ENCODE peak calls at places on chromosomes 13 and 19, in seven cellular contexts. R is NCI-H510A treated with DMSO at 0.1 percent for 48 hours; Q is dermis blood vessel endothelial cell; E is mesothelial cell of epicardium; G is naive thymus-derived CD8-positive, alpha-beta T cell; I is SJSA1; D is amniotic epithelial cell. Y is an unnamed sample.

GRCh38 chr19:42175952-42176648 is 41.4 kb downstream of the DEDD2 start:
- DNase-seq in G (no peak), R (peak), D (peak), Q (peak), I (peak), E (no peak), Y (peak)

GRCh38 chr13:20080377-20081164 is 80.3 kb downstream of the GJA3 start:
- DNase-seq in G (no peak), E (no peak), I (no peak), Q (no peak), D (no peak), R (no peak), Y (no peak)

GRCh38 chr13:73952683-73953082 is 181.5 kb downstream of the KLF12 start:
- DNase-seq in E (no peak), R (no peak), G (no peak), I (no peak), D (peak), Q (no peak), Y (no peak)

GRCh38 chr19:38649305-38650179 is 2.1 kb downstream of the ACTN4 start:
- DNase-seq in E (no peak), G (no peak), I (no peak), Q (peak), R (no peak), D (no peak), Y (peak)

GRCh38 chr19:6239871-6240676 is 39.7 kb downstream of the MLLT1 start:
- DNase-seq in D (no peak), R (no peak), E (peak), G (no peak), I (no peak), Q (no peak), Y (no peak)

GRCh38 chr13:75850915-75851314 is 214.8 kb downstream of the LMO7 start:
- DNase-seq in I (no peak), Q (no peak), D (no peak), E (no peak), G (no peak), R (no peak), Y (no peak)

GRCh38 chr13:101612736-101613135 is 160.3 kb downstream of the ITGBL1 start:
- DNase-seq in G (no peak), I (no peak), Q (no peak), E (no peak), D (no peak), R (no peak), Y (no peak)

GRCh38 chr13:98105929-98106336 is 37.0 kb upstream of the FARP1 start:
- DNase-seq in D (peak), R (no peak), E (no peak), G (no peak), I (peak), Q (no peak), Y (peak)

GRCh38 chr19:13096968-13097330 is 5.7 kb downstream of the LYL1 start:
- DNase-seq in R (no peak), E (no peak), D (no peak), I (no peak), Q (no peak), G (no peak), Y (no peak)

GRCh38 chr13:113559901-113560644 is 24.5 kb upstream of the TFDP1 start:
- DNase-seq in E (no peak), G (no peak), I (no peak), Q (no peak), R (no peak), D (no peak), Y (no peak)

GRCh38 chr19:8451885-8452284 is 7.1 kb downstream of the HNRNPM start:
- DNase-seq in E (no peak), D (peak), G (no peak), I (no peak), R (no peak), Q (peak), Y (peak)